ENCODE peak calls at places on chromosomes 3 and 15, in six cellular contexts. J, W, R, H, N and L are unnamed samples.

GRCh38 chr15:86163771-86164170 is 84.1 kb downstream of the AGBL1 start:
- DNase-seq in R (peak; percentile 4), H (no peak), W (no peak), N (no peak), J (no peak), L (no peak)

GRCh38 chr15:83670628-83671027 is 16.7 kb downstream of the ADAMTSL3 start:
- DNase-seq in W (no peak), R (no peak), N (no peak), J (no peak), H (no peak), L (no peak)

GRCh38 chr3:107993771-107994170 is 97.1 kb downstream of the CD47 start:
- DNase-seq in W (no peak), N (no peak), H (no peak), J (no peak), R (no peak), L (no peak)

GRCh38 chr3:171377859-171378258 is 82.3 kb downstream of the TNIK start:
- DNase-seq in N (no peak), J (no peak), R (no peak), W (no peak), H (no peak), L (no peak)

GRCh38 chr3:136750209-136750921 is 1.8 kb downstream of the STAG1 start:
- DNase-seq in J (no peak), N (no peak), R (peak; percentile 30), W (no peak), H (no peak), L (no peak)

GRCh38 chr15:52143862-52144261 is 31.3 kb upstream of the BCL2L10 start:
- DNase-seq in W (peak; percentile 92), J (no peak), N (peak; percentile 22), R (no peak), H (no peak), L (no peak)

GRCh38 chr15:93331545-93332117 is 242.6 kb upstream of the RGMA start:
- DNase-seq in R (no peak), J (no peak), W (no peak), H (peak; percentile 55), N (peak; percentile 90), L (no peak)

GRCh38 chr3:151558621-151559020 is 97.8 kb upstream of the IGSF10 start:
- DNase-seq in W (no peak), H (no peak), N (no peak), J (no peak), R (no peak), L (no peak)

GRCh38 chr15:101411588-101411987 is 77.9 kb downstream of the PCSK6 start:
- DNase-seq in R (no peak), J (no peak), N (no peak), W (no peak), H (no peak), L (no peak)

GRCh38 chr3:40771112-40771511 is 246.4 kb downstream of the ZNF621 start:
- DNase-seq in J (no peak), R (no peak), N (no peak), H (no peak), W (no peak), L (peak; percentile 70)

GRCh38 chr15:27353837-27354236 is 382.9 kb downstream of the GABRG3 start:
- DNase-seq in J (no peak), N (no peak), W (no peak), H (no peak), R (no peak), L (peak; percentile 11)

GRCh38 chr3:65144791-65145355 is 457.1 kb upstream of the ADAMTS9 start:
- DNase-seq in N (no peak), W (no peak), H (no peak), J (no peak), R (no peak), L (no peak)

GRCh38 chr3:95511915-95512314 is 1302.5 kb upstream of the EPHA6 start:
- DNase-seq in W (no peak), R (no peak), H (no peak), N (no peak), J (no peak), L (no peak)

GRCh38 chr15:41881925-41882688 is 11.7 kb downstream of the SPTBN5 start:
- DNase-seq in R (peak; percentile 24), N (peak; percentile 69), J (peak; percentile 46), W (no peak), H (peak; percentile 65), L (peak; percentile 71)

GRCh38 chr3:150309557-150309956 is 98.5 kb upstream of the TSC22D2 start:
- DNase-seq in R (no peak), W (no peak), N (no peak), H (no peak), J (no peak), L (no peak)

GRCh38 chr3:192434186-192434585 is 293.2 kb downstream of the FGF12 start:
- DNase-seq in R (no peak), N (no peak), H (no peak), W (no peak), J (no peak), L (no peak)

GRCh38 chr3:116198087-116198486 is 247.2 kb downstream of the LSAMP start:
- DNase-seq in H (no peak), J (no peak), R (no peak), W (no peak), N (no peak), L (no peak)

GRCh38 chr3:64321747-64322146 is 96.5 kb upstream of the PRICKLE2 start:
- DNase-seq in H (no peak), R (no peak), J (no peak), N (peak; percentile 31), W (no peak), L (peak; percentile 59)

GRCh38 chr3:59641169-59641914 is 591.5 kb upstream of the CFAP20DC start:
- DNase-seq in H (no peak), N (no peak), J (peak; percentile 19), W (no peak), R (no peak), L (peak; percentile 5)

GRCh38 chr3:120503727-120504616 is 53.2 kb upstream of the FSTL1 start:
- DNase-seq in N (peak; percentile 48), J (no peak), H (peak; percentile 35), R (no peak), W (no peak), L (no peak)

DNA sequence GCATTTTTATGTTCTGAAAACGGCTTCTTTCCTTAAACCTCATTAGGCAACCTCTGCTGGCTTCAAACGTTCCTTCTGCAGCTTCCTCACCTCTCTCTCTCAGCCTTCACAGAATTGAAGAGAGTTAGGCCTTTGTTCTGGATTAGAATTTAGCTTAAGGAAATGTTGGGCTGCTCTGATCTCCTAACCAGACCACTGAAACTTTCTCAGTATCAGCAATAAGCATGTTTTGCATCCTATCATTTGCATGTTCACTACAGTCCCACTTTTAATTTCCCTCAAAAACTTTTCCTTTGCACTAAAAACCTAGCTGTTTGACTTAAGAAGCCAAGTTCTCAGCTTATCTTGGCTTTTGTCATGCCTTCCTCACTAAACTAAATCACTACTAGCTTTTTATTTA is 49.5 kb downstream of the SMARCC1 start:
- DNase-seq in R (no peak), H (no peak), W (no peak), J (no peak), N (no peak), L (no peak)
- H3K4me1 ChIP-seq in R (no peaks in the 10 kb centered on the region), H (no peaks in the 10 kb centered on the region), W (no peaks in the 10 kb centered on the region), J (no peaks in the 10 kb centered on the region), N (no peaks in the 10 kb centered on the region), L (no peaks in the 10 kb centered on the region)

GRCh38 chr15:82543155-82543554 is 2.9 kb upstream of the RPS17 start:
- DNase-seq in H (peak; percentile 66), W (no peak), R (no peak), N (peak; percentile 71), J (no peak), L (no peak)

GRCh38 chr15:82540984-82541431 is 751 bp upstream of the RPS17 start:
- DNase-seq in J (no peak), H (peak; percentile 33), N (peak; percentile 55), W (no peak), R (peak; percentile 23), L (peak; percentile 34)

GRCh38 chr15:82545478-82545877 is 5.2 kb upstream of the RPS17 start:
- DNase-seq in W (no peak), J (no peak), R (no peak), N (no peak), H (no peak), L (no peak)

GRCh38 chr15:82545002-82545401 is 4.7 kb upstream of the RPS17 start:
- DNase-seq in N (no peak), W (no peak), J (no peak), H (no peak), R (no peak), L (no peak)

GRCh38 chr15:82544431-82544830 is 4.2 kb upstream of the RPS17 start:
- DNase-seq in J (no peak), H (no peak), N (no peak), W (no peak), R (no peak), L (no peak)
- H3K4me3 ChIP-seq in J (no peak overlapping the region), H (no peak overlapping the region), N (no peak overlapping the region), W (no peak overlapping the region), R (no peak overlapping the region), L (no peak overlapping the region)

GRCh38 chr15:63815796-63816533 is 17.8 kb downstream of the HERC1 start:
- DNase-seq in W (no peak), R (no peak), N (peak; percentile 57), J (no peak), H (no peak), L (no peak)
- H3K4me1 ChIP-seq in W (no peaks in the 10 kb centered on the region), R (peaks cover 14% of the 10 kb centered on the region), N (peaks cover 39% of the 10 kb centered on the region), J (peaks cover 71% of the 10 kb centered on the region), H (peaks cover 9% of the 10 kb centered on the region), L (peaks cover 48% of the 10 kb centered on the region)

GRCh38 chr3:161766301-161766700 is 269.7 kb downstream of the OTOL1 start:
- DNase-seq in J (no peak), H (no peak), R (no peak), W (no peak), N (peak; percentile 26), L (no peak)

DNA sequence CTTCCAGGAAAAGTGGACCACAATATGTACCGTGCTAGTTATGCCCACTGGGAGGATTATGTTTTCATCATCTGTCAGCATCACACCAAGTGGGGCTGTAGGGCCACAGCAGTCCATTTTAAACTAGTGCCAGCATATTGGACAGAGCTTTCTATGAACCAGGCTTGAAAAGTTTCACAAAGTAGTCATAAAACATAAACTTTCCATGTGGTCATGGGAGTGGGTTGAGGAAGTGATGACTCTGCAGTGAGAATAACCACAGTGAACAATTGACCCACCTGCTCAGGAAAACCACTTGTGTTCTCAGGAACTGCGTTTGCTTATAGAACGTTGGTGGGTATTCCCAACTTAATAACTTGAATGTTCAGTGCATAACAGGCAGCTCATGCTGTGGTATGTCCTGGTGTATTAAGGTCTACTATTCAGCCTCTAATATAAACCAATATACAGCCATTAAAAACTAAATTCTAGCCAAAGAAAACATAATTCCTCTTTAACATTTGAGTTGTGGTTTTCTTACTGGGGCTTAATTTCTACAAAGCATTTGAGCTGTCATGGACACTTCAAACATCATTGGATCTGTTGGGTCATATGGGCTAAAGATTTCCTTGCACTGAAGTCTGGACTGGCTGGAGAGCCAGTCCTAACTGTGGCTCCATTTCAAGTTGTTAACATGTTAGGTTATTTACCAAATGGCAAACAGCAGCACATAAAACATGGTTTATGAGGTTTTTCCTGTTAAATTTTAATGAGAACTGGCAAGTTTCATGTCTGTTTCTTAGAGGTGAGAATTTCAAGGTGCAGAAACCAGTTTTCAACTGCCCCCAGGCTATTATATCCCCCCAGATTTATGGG is 274.2 kb downstream of the OTOL1 start:
- DNase-seq in H (no peak), N (no peak), R (no peak), J (no peak), W (no peak), L (no peak)
- H3K4me3 ChIP-seq in H (no peak overlapping the region), N (no peak overlapping the region), R (no peak overlapping the region), J (no peak overlapping the region), W (no peak overlapping the region), L (no peak overlapping the region)

GRCh38 chr15:22956257-22956979 is 23.8 kb downstream of the CYFIP1 start:
- DNase-seq in J (peak; percentile 66), N (no peak), R (no peak), W (no peak), H (peak; percentile 25), L (no peak)
- H3K4me1 ChIP-seq in J (peaks cover 90% of the 10 kb centered on the region), N (peaks cover 17% of the 10 kb centered on the region), R (peaks cover 5% of the 10 kb centered on the region), W (peaks cover 15% of the 10 kb centered on the region), H (peaks cover 19% of the 10 kb centered on the region), L (peaks cover 39% of the 10 kb centered on the region)